ENCODE peak calls at places on chromosomes 5 and 9, in six cellular contexts. C is astrocyte, E is PC-3, N is neuronal stem cell, R is hepatocyte, J is H9. B is an unnamed sample.

GRCh38 chr5:59390074-59390659 is 503.4 kb downstream of the PDE4D start:
- DNase-seq in C (no peak), E (no peak), N (peak; percentile 32), R (peak; percentile 66), J (no peak), B (peak; percentile 56)

GRCh38 chr9:73037613-73038012 is 84.8 kb upstream of the ALDH1A1 start:
- DNase-seq in C (peak; percentile 39), E (no peak), N (no peak), R (no peak), J (no peak), B (no peak)

GRCh38 chr5:58322453-58322852 is 137.4 kb downstream of the PLK2 start:
- DNase-seq in C (peak; percentile 60), E (peak; percentile 51), N (no peak), R (no peak), J (no peak), B (peak; percentile 2)

GRCh38 chr9:95012035-95012708 is 285.7 kb downstream of the AOPEP start:
- DNase-seq in C (no peak), E (no peak), N (no peak), R (no peak), J (no peak), B (no peak)

GRCh38 chr9:132945186-132946130 is 1.0 kb upstream of the TSC1 start:
- DNase-seq in C (no peak), E (no peak), N (peak; percentile 14), R (no peak), J (no peak), B (no peak)

GRCh38 chr5:38780950-38781349 is 64.9 kb upstream of the OSMR start:
- DNase-seq in C (peak; percentile 75), E (peak; percentile 54), N (no peak), R (peak; percentile 48), J (no peak), B (no peak)

GRCh38 chr9:70031141-70031545 is 12.5 kb upstream of the MAMDC2 start:
- DNase-seq in C (peak; percentile 87), E (peak; percentile 85), N (no peak), R (no peak), J (no peak), B (no peak)

GRCh38 chr9:69122086-69122390 is 52.0 kb upstream of the TJP2 start:
- DNase-seq in C (peak; percentile 51), E (peak; percentile 48), N (no peak), R (peak; percentile 68), J (peak; percentile 59), B (peak; percentile 75)

GRCh38 chr5:180820788-180821321 is 18.2 kb upstream of the MGAT1 start:
- DNase-seq in C (no peak), E (no peak), N (no peak), R (no peak), J (no peak), B (no peak)

GRCh38 chr9:91949293-91949945 is 609 bp downstream of the ROR2 start:
- DNase-seq in C (no peak), E (no peak), N (peak; percentile 41), R (peak; percentile 57), J (peak; percentile 44), B (peak; percentile 60)

GRCh38 chr5:154753792-154754191 is 1.4 kb upstream of the LARP1 start:
- DNase-seq in C (peak; percentile 94), E (no peak), N (no peak), R (peak; percentile 64), J (no peak), B (no peak)

GRCh38 chr5:10632110-10632903 is 68.4 kb downstream of the ANKRD33B start:
- DNase-seq in C (peak; percentile 39), E (no peak), N (no peak), R (no peak), J (no peak), B (no peak)

GRCh38 chr5:173954671-173955605 is 34.0 kb upstream of the C5orf47 start:
- DNase-seq in C (peak; percentile 82), E (peak; percentile 50), N (no peak), R (peak; percentile 74), J (no peak), B (no peak)

GRCh38 chr9:78396087-78396486 is 99.2 kb downstream of the PSAT1 start:
- DNase-seq in C (no peak), E (no peak), N (no peak), R (no peak), J (no peak), B (no peak)

GRCh38 chr5:151244210-151244609 is 8.8 kb upstream of the GM2A start:
- DNase-seq in C (no peak), E (no peak), N (no peak), R (no peak), J (no peak), B (no peak)
- H2AFZ ChIP-seq in C (no peak overlapping the region), E (no peak overlapping the region), N (no peak overlapping the region), R (no peak overlapping the region), J (no peak overlapping the region), B (no peak overlapping the region)

DNA sequence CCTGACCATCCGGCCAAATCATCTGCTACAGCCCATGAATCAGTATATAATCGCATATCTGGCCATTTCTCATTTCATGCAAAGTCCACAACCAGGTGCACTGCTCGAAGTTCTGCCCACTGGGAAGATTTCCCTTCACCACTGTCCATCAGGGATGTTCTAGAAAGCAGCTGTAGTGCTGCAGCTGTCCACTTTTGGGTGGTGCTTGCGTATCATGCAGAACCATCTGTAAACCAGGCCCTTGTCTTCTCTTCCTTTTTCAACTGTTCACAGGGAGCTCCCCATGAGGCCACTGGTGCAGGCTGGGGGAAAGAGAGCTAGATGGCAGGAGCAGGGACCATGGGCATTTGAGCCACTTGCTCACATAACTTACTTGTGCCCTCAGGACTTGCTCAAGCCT is 7.4 kb upstream of the ADAMTS6 start:
- DNase-seq in C (no peak), E (no peak), N (no peak), R (no peak), J (no peak), B (no peak)
- H3K4me2 ChIP-seq in C (no peak overlapping the region), E (no peak overlapping the region), N (no peak overlapping the region), R (no peak overlapping the region), J (no peak overlapping the region), B (no peak overlapping the region)

DNA sequence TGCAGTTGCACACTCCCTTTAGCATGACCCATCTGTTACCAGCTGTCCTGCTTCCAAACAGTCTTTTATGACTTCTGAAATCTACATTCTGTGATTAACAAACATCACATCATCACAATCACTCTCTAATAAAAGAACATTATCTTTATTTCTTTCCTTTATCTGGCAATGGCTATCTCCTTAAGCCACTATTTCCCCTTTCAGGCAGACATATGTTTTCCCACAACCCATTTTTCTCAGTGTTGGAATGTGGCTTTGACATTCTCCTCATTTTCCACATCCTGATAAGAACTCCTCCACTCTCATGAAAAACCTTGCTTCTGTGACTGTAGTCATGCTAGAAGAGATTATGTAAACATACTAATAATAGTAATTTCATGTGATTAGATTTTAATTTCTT is 140.9 kb downstream of the ST8SIA4 start:
- DNase-seq in C (peak; percentile 86), E (no peak), N (no peak), R (no peak), J (no peak), B (no peak)
- H2AFZ ChIP-seq in C (no peak overlapping the region), E (no peak overlapping the region), N (no peak overlapping the region), R (no peak overlapping the region), J (no peak overlapping the region), B (no peak overlapping the region)

GRCh38 chr9:120779227-120779626 is 14.0 kb downstream of the FBXW2 start:
- DNase-seq in C (no peak), E (no peak), N (no peak), R (no peak), J (no peak), B (no peak)

GRCh38 chr9:120778758-120779157 is 14.5 kb downstream of the FBXW2 start:
- DNase-seq in C (no peak), E (no peak), N (no peak), R (no peak), J (no peak), B (no peak)

GRCh38 chr9:120780367-120780766 is 12.8 kb downstream of the FBXW2 start:
- DNase-seq in C (no peak), E (no peak), N (no peak), R (no peak), J (no peak), B (no peak)

GRCh38 chr9:120783611-120784047 is 9.6 kb downstream of the FBXW2 start:
- DNase-seq in C (peak; percentile 41), E (peak; percentile 62), N (no peak), R (no peak), J (no peak), B (no peak)

DNA sequence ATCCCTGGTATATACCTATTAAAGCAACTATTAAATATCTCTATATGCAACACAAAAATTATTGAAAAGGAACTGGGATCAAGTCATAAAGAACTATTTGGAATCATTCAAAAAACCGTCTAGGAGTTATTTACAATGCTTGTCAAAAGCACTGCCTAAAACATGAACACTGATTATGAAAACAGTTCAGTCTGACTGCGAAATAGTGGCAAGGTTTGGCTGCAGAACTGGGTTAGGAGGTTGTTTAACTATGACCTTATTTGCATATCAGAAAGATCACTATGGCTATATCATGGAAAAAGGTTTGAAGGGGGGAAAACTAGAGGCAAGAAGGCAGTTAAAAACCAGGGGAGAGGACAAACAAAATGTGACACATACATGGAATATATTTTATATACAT is 12.0 kb downstream of the FBXW2 start:
- DNase-seq in C (no peak), E (no peak), N (no peak), R (no peak), J (no peak), B (no peak)
- H3K4me2 ChIP-seq in C (no peak overlapping the region), E (no peak overlapping the region), N (no peak overlapping the region), R (no peak overlapping the region), J (no peak overlapping the region), B (no peak overlapping the region)

GRCh38 chr5:177003649-177004048 is 2.9 kb downstream of the UIMC1 start:
- DNase-seq in C (no peak), E (no peak), N (no peak), R (no peak), J (no peak), B (no peak)

GRCh38 chr5:177004961-177005360 is 1.6 kb downstream of the UIMC1 start:
- DNase-seq in C (no peak), E (no peak), N (no peak), R (no peak), J (no peak), B (no peak)

GRCh38 chr5:177006265-177006972 is at the start of gene UIMC1:
- DNase-seq in C (peak; percentile 83), E (peak; percentile 93), N (peak; percentile 97), R (peak; percentile 97), J (peak; percentile 96), B (peak; percentile 96)

GRCh38 chr5:177008716-177009115 is 2.1 kb upstream of the UIMC1 start:
- DNase-seq in C (no peak), E (no peak), N (no peak), R (no peak), J (no peak), B (no peak)

GRCh38 chr5:177005619-177006264 is 837 bp downstream of the UIMC1 start:
- DNase-seq in C (peak; percentile 51), E (peak; percentile 72), N (peak; percentile 56), R (peak; percentile 92), J (peak; percentile 56), B (peak; percentile 77)
- H2AFZ ChIP-seq in C (peak overlapping the region; percentile 81), E (peak overlapping the region; percentile 89), N (peak overlapping the region; percentile 98), R (peak overlapping the region; percentile 82), J (no peak overlapping the region), B (peak overlapping the region; percentile 90)

GRCh38 chr5:111111956-111112355 is 19.8 kb downstream of the WDR36 start:
- DNase-seq in C (no peak), E (no peak), N (no peak), R (no peak), J (no peak), B (no peak)
- H3K4me2 ChIP-seq in C (no peak overlapping the region), E (no peak overlapping the region), N (no peak overlapping the region), R (no peak overlapping the region), J (no peak overlapping the region), B (no peak overlapping the region)

B was measured in GM23338.